ENCODE peak calls at places on chromosomes 4 and X, in five cellular contexts. V, D, P, S and G are unnamed samples. For H3K27me3 and H3K36me3, the result is how much of the 10 kb centered on the place peaks cover.

GRCh38 chrX:22800360-22800759 is 199.4 kb upstream of the DDX53 start:
- DNase-seq in V (peak), D (peak), P (no peak), S (no peak), G (peak)

GRCh38 chrX:38166478-38167083 is 54.1 kb downstream of the SRPX start:
- DNase-seq in S (peak), D (peak), V (no peak), P (no peak), G (no peak)

GRCh38 chr4:112109455-112110425 is 35.5 kb upstream of the FAM241A start:
- DNase-seq in P (no peak), S (no peak), V (no peak), D (peak), G (no peak)

GRCh38 chr4:175125410-175126068 is 207.4 kb downstream of the ADAM29 start:
- DNase-seq in V (no peak), P (no peak), D (no peak), S (no peak), G (no peak)

GRCh38 chr4:30073001-30073710 is 647.0 kb upstream of the PCDH7 start:
- DNase-seq in V (no peak), D (peak), P (no peak), S (no peak), G (no peak)

GRCh38 chr4:15547392-15547791 is 77.7 kb downstream of the CC2D2A start:
- DNase-seq in V (no peak), P (no peak), S (no peak), D (no peak), G (no peak)

GRCh38 chr4:183798249-183798920 is 106.7 kb upstream of the STOX2 start:
- DNase-seq in S (no peak), D (no peak), P (no peak), V (no peak), G (no peak)

GRCh38 chr4:165096776-165097175 is 15.9 kb downstream of the TMEM192 start:
- DNase-seq in D (peak), P (no peak), V (no peak), S (no peak), G (no peak)

GRCh38 chrX:17544831-17545230 is 169.8 kb downstream of the NHS start:
- DNase-seq in S (no peak), V (no peak), D (no peak), P (no peak), G (no peak)

GRCh38 chr4:78648639-78649363 is 97.2 kb downstream of the ANXA3 start:
- DNase-seq in S (no peak), V (no peak), P (no peak), D (no peak), G (no peak)

GRCh38 chr4:23884731-23885130 is 5.1 kb downstream of the PPARGC1A start:
- DNase-seq in V (no peak), S (no peak), D (no peak), P (no peak), G (no peak)

GRCh38 chrX:134741801-134742200 is 83.5 kb upstream of the PLAC1 start:
- DNase-seq in P (no peak), D (no peak), S (no peak), V (no peak), G (no peak)

DNA sequence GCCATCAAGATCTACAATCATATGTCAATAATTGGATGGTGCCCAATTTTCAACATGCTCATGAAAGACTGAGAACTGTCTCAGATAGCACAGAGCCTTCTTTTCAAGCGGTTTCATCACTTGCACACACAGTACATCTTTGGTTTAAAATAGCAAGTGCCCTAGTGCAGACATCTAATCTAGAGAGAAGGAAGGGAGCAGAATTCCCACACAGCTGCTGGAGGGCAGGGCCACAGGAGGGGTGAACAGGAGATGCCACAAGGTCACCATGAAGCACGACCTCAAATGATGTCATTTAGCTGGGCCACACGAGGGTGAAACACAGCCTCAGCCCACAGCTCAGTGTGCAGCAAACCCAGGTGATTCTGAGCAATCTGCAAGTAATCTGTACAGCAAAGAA is 24.3 kb downstream of the LEF1 start:
- DNase-seq in P (peak), D (no peak), S (no peak), V (no peak), G (no peak)
- H3K27me3 ChIP-seq in P (under half), D (under half), S (under half), V (under half), G (under half)

DNA sequence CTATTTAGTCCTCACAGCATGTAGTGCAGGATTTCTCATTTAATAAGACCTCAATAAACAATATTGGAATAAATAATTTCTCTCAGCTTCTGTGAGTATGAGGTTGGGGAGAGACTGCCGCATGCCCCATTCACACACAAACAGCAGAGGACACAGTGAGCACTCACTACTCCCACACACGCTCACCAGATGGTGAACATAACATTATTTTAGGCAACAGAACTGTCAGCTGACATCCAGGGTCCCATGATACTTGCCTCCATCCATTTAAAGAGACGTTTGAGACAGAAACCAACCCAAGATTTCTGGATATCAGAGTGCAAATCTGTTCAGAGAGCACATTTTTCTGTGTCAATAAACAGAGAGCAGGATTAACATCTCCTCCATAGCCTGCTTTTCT is 16.9 kb downstream of the GPRIN3 start:
- DNase-seq in S (no peak), V (no peak), D (no peak), P (no peak), G (no peak)
- H3K4me3 ChIP-seq in S (no peak), V (no peak), D (no peak), P (no peak), G (no peak)

GRCh38 chr4:2831611-2832308 is 11.9 kb upstream of the ADD1 start:
- DNase-seq in D (no peak), S (no peak), P (no peak), V (no peak), G (peak)

GRCh38 chr4:2830632-2831610 is 12.7 kb upstream of the ADD1 start:
- DNase-seq in S (no peak), V (no peak), P (no peak), D (no peak), G (peak)

GRCh38 chr4:2829321-2829932 is 14.2 kb upstream of the ADD1 start:
- DNase-seq in P (no peak), V (no peak), S (no peak), D (no peak), G (no peak)

GRCh38 chr4:2828758-2829181 is 14.9 kb upstream of the ADD1 start:
- DNase-seq in S (no peak), P (no peak), D (no peak), V (no peak), G (peak)

GRCh38 chr4:2829933-2830451 is 13.7 kb upstream of the ADD1 start:
- DNase-seq in S (no peak), P (no peak), D (no peak), V (no peak), G (peak)
- H3K36me3 ChIP-seq in S (under half), P (under half), D (half or more), V (half or more), G (under half)

GRCh38 chr4:138802499-138802898 is 213.1 kb upstream of the NOCT start:
- DNase-seq in V (no peak), P (no peak), S (no peak), D (peak), G (no peak)
- H3K27me3 ChIP-seq in V (under half), P (under half), S (half or more), D (under half), G (under half)

GRCh38 chr4:76752911-76753494 is 144.9 kb downstream of the SOWAHB start:
- DNase-seq in P (no peak), V (peak), D (peak), S (peak), G (peak)
- H3K4me3 ChIP-seq in P (no peak), V (no peak), D (peak), S (no peak), G (peak)

DNA sequence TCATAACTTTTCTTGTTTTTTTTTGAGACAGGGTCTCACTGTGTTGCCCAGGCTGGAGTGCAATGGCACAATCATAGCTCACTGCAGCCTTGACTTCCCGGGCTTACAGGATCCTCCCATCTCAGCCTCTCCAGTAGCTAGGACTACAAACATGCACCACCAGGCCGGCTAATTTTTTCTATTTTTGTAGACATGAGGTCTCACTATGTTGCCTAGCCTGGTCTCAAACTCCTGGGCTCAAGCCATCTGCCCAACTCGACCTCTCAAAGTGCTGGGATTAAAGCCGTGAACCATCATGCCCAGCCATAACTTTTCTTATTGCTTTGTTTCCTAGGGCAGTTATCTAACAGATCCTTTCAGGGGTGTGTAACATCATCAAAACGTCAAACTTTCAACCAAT is 11.8 kb downstream of the SEC24D start:
- DNase-seq in V (no peak), P (no peak), S (no peak), D (no peak), G (no peak)
- H3K36me3 ChIP-seq in V (under half), P (under half), S (under half), D (half or more), G (under half)

DNA sequence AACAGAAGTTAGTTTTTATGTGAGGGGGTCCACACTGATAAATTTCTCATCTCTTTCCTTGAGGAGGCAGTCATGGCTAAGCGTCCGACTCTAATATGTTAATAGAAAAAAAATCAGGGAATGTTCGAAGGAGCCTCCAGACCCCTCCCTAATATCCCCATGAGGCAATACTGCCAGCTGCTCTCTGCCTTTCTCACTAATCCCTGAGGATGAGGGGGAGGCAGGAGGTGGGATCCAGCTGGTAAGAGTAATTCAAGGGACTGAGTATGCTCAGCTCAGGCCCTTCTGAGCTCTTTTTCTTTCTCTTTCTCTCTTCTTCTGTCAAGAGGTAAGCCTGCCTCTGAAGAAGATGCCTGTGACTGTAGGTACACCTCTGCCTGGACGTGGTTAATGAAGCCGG is 51.7 kb downstream of the PIR start:
- DNase-seq in V (no peak), S (no peak), P (no peak), D (no peak), G (no peak)
- H3K27me3 ChIP-seq in V (under half), S (under half), P (under half), D (under half), G (under half)